ENCODE peak calls at places on chromosomes 11 and 22, in eight cellular contexts. V is A549, M is GM12892, U is H1, R is prostate gland, J is stomach, T is uterus, B is thyroid gland. K is an unnamed sample.

GRCh38 chr11:69771466-69771865 is 3.7 kb downstream of the FGF4 start:
- DNase-seq in U (no peak), R (no peak), B (no peak), M (no peak), T (no peak), J (no peak), V (no peak), K (no peak)

GRCh38 chr11:7576671-7577225 is 62.9 kb downstream of the PPFIBP2 start:
- DNase-seq in V (no peak), M (no peak), R (no peak), U (no peak), J (no peak), T (peak), B (no peak), K (no peak)

GRCh38 chr11:84853841-84854497 is 773.2 kb downstream of the DLG2 start:
- DNase-seq in R (no peak), M (no peak), U (no peak), V (no peak), T (no peak), B (no peak), J (no peak), K (no peak)

GRCh38 chr22:45818130-45819085 is 146.8 kb downstream of the ATXN10 start:
- DNase-seq in U (no peak), V (no peak), J (no peak), R (peak), M (no peak), T (no peak), B (peak), K (no peak)

GRCh38 chr11:33616552-33616951 is 84.1 kb downstream of the C11orf91 start:
- DNase-seq in T (no peak), M (no peak), R (no peak), V (no peak), B (no peak), U (no peak), J (no peak), K (no peak)

GRCh38 chr11:13358871-13359270 is 81.3 kb downstream of the BMAL1 start:
- DNase-seq in R (no peak), T (no peak), B (no peak), U (no peak), V (no peak), J (no peak), M (no peak), K (no peak)

GRCh38 chr22:24337894-24338645 is 67.4 kb downstream of the SPECC1L start:
- DNase-seq in B (peak), J (no peak), V (no peak), U (no peak), T (no peak), R (no peak), M (no peak), K (no peak)

GRCh38 chr11:133219543-133219942 is 312.8 kb downstream of the OPCML start:
- DNase-seq in R (no peak), B (no peak), T (no peak), U (no peak), V (no peak), M (no peak), J (no peak), K (no peak)

GRCh38 chr11:57601297-57601696 is 3.8 kb downstream of the SERPING1 start:
- DNase-seq in J (no peak), R (no peak), M (no peak), B (no peak), U (no peak), T (no peak), V (no peak), K (no peak)

GRCh38 chr11:118145285-118146227 is 7.1 kb downstream of the SCN4B start:
- DNase-seq in U (peak), T (peak), B (peak), R (peak), V (peak), M (peak), J (peak), K (peak)

GRCh38 chr22:22855617-22856308 is 31.9 kb upstream of the IGLL5 start:
- DNase-seq in R (no peak), J (no peak), U (no peak), B (no peak), T (no peak), V (no peak), M (no peak), K (no peak)

GRCh38 chr22:47042116-47042825 is 279.8 kb downstream of the TBC1D22A start:
- DNase-seq in R (no peak), T (no peak), M (no peak), V (no peak), U (no peak), B (no peak), J (no peak), K (no peak)

GRCh38 chr22:47045691-47046410 is 283.4 kb downstream of the TBC1D22A start:
- DNase-seq in T (no peak), J (no peak), U (no peak), R (no peak), V (no peak), M (no peak), B (no peak), K (no peak)

GRCh38 chr22:47042861-47043496 is 280.5 kb downstream of the TBC1D22A start:
- DNase-seq in B (no peak), U (no peak), T (no peak), R (no peak), V (no peak), M (no peak), J (no peak), K (no peak)

GRCh38 chr22:47044722-47045545 is 282.5 kb downstream of the TBC1D22A start:
- DNase-seq in V (no peak), U (no peak), M (no peak), T (no peak), R (no peak), J (no peak), B (peak), K (no peak)

GRCh38 chr22:47043835-47044721 is 281.6 kb downstream of the TBC1D22A start:
- DNase-seq in U (no peak), T (no peak), B (peak), M (no peak), V (no peak), J (peak), R (no peak), K (peak)
- TF ChIP-seq POLR2A in U (no peak), T (no peak), B (no peak), M (no peak), V (no peak), J (no peak), R (no peak), K (no peak)

DNA sequence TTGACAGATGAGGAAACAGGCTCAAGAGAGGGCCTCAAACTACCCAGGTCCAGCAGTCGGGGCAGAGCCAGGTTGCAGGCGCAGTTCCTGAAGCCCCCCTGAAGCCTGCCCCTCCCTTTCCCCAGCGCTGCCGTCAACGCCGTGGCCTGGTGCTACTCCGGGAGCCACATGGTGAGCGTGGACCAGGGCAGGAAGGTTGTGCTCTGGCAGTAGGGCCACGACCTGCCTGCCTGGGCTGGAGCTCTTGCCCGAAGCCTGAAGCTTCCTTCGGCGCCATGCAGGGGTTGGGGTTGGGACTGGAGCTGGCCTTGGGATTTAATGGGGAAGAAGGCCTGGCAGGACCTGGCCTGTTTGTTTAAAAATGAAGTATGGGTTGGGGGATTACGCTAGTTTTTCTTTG is 15.0 kb downstream of the ATG16L2 start:
- DNase-seq in J (no peak), T (no peak), R (no peak), V (no peak), B (no peak), U (no peak), M (no peak), K (no peak)
- TF ChIP-seq POLR2A in J (no peak), T (no peak), R (no peak), V (no peak), B (no peak), U (no peak), M (no peak), K (no peak)

GRCh38 chr11:47565340-47566165 is at the start of gene PTPMT1:
- DNase-seq in J (peak), U (no peak), V (peak), M (peak), T (peak), B (peak), R (peak), K (peak)
- TF ChIP-seq POLR2A in J (no peak), U (peak), V (peak), M (peak), T (no peak), B (peak), R (no peak), K (peak)

DNA sequence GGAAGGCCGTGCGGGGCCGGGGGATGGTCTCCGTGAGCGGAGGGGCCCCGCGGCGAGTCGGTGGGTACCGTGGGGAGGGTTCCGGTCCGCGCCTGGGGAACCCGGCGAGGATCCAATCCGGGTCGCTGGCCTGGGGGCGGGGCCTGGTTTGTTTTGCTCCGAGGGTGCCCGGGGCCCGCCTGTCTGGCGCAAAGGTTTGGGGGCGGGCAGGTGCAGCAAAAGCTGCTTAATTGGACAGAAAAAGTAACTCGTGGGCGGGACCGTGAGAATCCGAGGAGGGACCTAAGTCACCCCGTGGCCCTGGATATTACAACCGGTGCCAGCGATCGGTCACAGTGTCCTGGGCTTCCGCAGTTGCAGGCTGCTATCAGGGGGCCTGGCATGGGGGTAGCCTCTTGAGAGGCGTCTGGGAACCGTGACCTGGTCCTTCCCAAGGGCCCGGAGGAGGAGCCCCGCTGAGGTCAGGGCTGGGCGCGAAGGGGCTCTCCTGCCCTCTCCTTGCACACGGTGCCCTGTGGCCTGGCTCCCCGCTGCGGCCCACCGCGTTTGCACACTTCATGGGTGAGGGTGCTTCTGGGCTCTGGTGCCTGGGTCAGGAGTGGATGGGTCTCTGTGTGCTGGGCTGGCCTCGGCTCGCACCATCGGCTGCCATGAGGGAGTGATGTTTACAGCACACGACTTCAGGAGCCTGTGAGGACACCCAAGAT is 1.4 kb downstream of the PNPLA2 start:
- DNase-seq in R (peak), T (peak), M (peak), B (peak), J (peak), V (peak), U (no peak), K (peak)
- TF ChIP-seq POLR2A in R (peak), T (peak), M (no peak), B (no peak), J (no peak), V (peak), U (no peak), K (peak)

DNA sequence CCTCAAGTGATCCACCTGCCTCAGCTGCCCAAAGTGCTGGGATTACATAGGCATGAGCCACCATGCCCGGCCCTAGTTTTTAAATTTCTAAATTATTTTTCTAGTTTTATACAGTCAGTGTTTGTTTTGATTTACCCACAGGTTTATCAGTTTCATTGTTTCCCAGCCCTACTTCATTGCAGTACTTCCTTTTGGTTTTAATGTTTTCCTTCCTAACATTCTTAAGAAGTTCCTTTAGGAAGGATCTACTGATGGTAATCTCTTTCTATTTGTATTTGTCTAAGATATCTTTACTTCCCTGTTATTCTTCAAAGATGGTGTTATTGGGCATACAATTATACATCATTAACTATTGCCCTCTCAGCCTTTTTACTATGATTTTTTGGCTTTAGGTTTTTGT is 4.9 kb upstream of the EXT2 start:
- DNase-seq in J (no peak), R (no peak), M (no peak), B (no peak), T (no peak), U (no peak), V (no peak), K (no peak)
- TF ChIP-seq POLR2A in J (no peak), R (no peak), M (no peak), B (no peak), T (no peak), U (no peak), V (no peak), K (no peak)

GRCh38 chr11:18720811-18721575 is 5.0 kb downstream of the IGSF22 start:
- DNase-seq in R (peak), T (peak), V (peak), M (peak), J (peak), B (peak), U (peak), K (peak)
- TF ChIP-seq POLR2A in R (no peak), T (peak), V (peak), M (no peak), J (no peak), B (no peak), U (no peak), K (no peak)

DNA sequence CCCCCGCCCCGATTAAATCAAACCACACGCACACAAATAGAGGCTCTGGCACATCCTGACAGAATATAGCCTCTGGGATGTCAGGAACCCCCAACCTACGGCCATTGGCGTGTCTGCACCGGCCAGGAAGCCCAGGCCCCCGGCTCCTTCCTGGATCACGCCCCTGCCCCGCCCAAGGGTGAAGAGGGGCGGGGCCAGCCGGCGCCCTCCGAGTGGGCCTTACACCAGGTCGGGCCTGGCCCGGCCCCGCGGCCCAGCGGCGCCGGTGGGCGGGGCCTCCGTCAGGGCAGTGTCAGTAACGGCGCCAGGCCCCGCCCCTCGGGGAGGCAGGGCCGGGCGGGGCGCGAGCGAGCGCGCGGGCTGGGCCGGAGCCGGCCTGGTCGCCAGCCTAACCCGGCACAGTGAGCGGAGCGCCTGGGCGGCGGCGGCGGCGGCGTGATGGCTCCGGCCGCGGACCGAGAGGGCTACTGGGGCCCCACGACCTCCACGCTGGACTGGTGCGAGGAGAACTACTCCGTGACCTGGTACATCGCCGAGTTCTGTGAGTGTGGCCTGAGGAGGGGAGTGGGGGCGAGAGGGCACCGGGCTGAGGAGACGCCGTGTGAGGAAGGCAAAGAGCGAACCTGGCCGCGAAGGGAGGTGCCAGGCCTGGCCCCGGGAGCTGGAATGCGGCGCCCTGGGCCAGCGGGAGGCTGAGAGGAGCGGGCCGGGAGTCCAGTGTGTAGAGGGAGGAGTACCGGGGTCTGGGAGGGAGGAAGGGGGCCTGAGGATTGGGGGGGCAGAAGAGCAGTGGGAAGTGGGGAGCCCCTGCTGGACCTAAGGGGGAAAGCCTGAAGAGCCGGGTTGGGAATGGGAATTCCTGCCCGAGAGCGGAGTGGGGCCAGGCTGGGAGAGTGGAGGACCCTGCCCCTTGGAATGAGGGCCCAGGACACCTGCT is at the start of gene ACER3:
- DNase-seq in M (peak), U (peak), T (peak), J (peak), V (peak), R (peak), B (peak), K (peak)
- TF ChIP-seq POLR2A in M (peak), U (peak), T (peak), J (no peak), V (peak), R (peak), B (peak), K (peak)